ENCODE peak calls at places on chromosomes 4 and X, in five cellular contexts. R is activated T-helper 1 cell treated with anti-CD3 and anti-CD28 coated beads, Interleukin-12 subunit alpha, Interleukin-12 subunit beta, Interleukin-2, Interleukin-4 antibody, amounts not matched to agents 30 ng/mL and 10 ng/mL and 1 ng/mL, durations not matched to agents 14 hours and 24 hours and 36 hours; Z is NCI-H1930; C is stimulated activated CD4-positive, alpha-beta T cell treated with anti-CD3 and anti-CD28 coated beads, Interleukin-15, amount 100 ng/mL, for 1 hour; K is COR-L47. Q is an unnamed sample.

GRCh38 chrX:63922221-63922620 is 137.2 kb upstream of the ARHGEF9 start:
- DNase-seq in C (no peak), K (no peak), Z (no peak), R (no peak), Q (no peak)

GRCh38 chrX:11399481-11399880 is 106.3 kb downstream of the AMELX start:
- DNase-seq in R (no peak), C (no peak), K (no peak), Z (no peak), Q (no peak)

GRCh38 chr4:187908731-187909130 is 86.8 kb upstream of the ZFP42 start:
- DNase-seq in R (no peak), C (no peak), Z (no peak), K (no peak), Q (no peak)

GRCh38 chr4:10083861-10084641 is 32.5 kb downstream of the WDR1 start:
- DNase-seq in Z (no peak), K (no peak), R (no peak), C (no peak), Q (no peak)

GRCh38 chr4:153676491-153676890 is 7.6 kb upstream of the TLR2 start:
- DNase-seq in K (no peak), Z (no peak), C (no peak), R (no peak), Q (no peak)

GRCh38 chr4:71406459-71406963 is 67.7 kb downstream of the SLC4A4 start:
- DNase-seq in C (no peak), Z (no peak), K (no peak), R (no peak), Q (no peak)

GRCh38 chrX:136750364-136750763 is 30.4 kb downstream of the ARHGEF6 start:
- DNase-seq in R (no peak), C (no peak), K (no peak), Z (no peak), Q (no peak)

GRCh38 chr4:118712872-118713271 is 27.7 kb downstream of the METTL14 start:
- DNase-seq in Z (no peak), R (no peak), K (no peak), C (no peak), Q (no peak)

GRCh38 chr4:123286903-123287466 is 109.6 kb upstream of the SPRY1 start:
- DNase-seq in C (no peak), Z (no peak), R (no peak), K (no peak), Q (no peak)

GRCh38 chrX:129759576-129760061 is 20.1 kb upstream of the SASH3 start:
- DNase-seq in Z (no peak), R (peak; percentile 57), K (no peak), C (no peak), Q (no peak)

GRCh38 chr4:147910315-147910714 is 178.4 kb downstream of the ARHGAP10 start:
- DNase-seq in K (no peak), Z (no peak), R (no peak), C (no peak), Q (no peak)

GRCh38 chr4:10554694-10555093 is 97.5 kb upstream of the ZNF518B start:
- DNase-seq in R (peak; percentile 22), C (no peak), Z (peak; percentile 48), K (peak; percentile 59), Q (peak; percentile 48)

GRCh38 chr4:153622778-153623240 is 61.3 kb upstream of the TLR2 start:
- DNase-seq in Z (no peak), R (no peak), C (no peak), K (no peak), Q (no peak)

GRCh38 chr4:8836664-8837171 is 34.9 kb downstream of the HMX1 start:
- DNase-seq in R (no peak), Z (no peak), C (no peak), K (no peak), Q (no peak)

GRCh38 chr4:187491959-187492358 is 503.6 kb upstream of the ZFP42 start:
- DNase-seq in Z (no peak), K (no peak), C (no peak), R (no peak), Q (no peak)

GRCh38 chr4:81214518-81215218 is 354 bp downstream of the PRKG2 start:
- DNase-seq in C (no peak), R (no peak), Z (no peak), K (peak; percentile 43), Q (peak; percentile 4)